ENCODE peak calls at places on chromosomes 5 and 9, in seven cellular contexts. One of them, this sample, is unnamed.

GRCh38 chr9:73183917-73184861 is 32.5 kb downstream of the ANXA1 start:
- DNase-seq in lower lobe of right lung: no peak
- DNase-seq in AG09319: peak
- DNase-seq in astrocyte of the spinal cord: no peak
- DNase-seq in A673: peak
- DNase-seq in GM06990: no peak
- DNase-seq in epithelial cell of esophagus: peak
- DNase-seq in this sample: no peak

GRCh38 chr9:105639936-105640335 is 22.3 kb upstream of the TAL2 start:
- DNase-seq in astrocyte of the spinal cord: no peak
- DNase-seq in A673: no peak
- DNase-seq in lower lobe of right lung: no peak
- DNase-seq in epithelial cell of esophagus: no peak
- DNase-seq in AG09319: no peak
- DNase-seq in GM06990: no peak
- DNase-seq in this sample: no peak

GRCh38 chr5:134738963-134739661 is 764 bp downstream of the CAMLG start:
- DNase-seq in epithelial cell of esophagus: peak
- DNase-seq in A673: peak
- DNase-seq in GM06990: peak
- DNase-seq in lower lobe of right lung: no peak
- DNase-seq in astrocyte of the spinal cord: peak
- DNase-seq in AG09319: no peak
- DNase-seq in this sample: no peak

GRCh38 chr5:125683669-125684068 is 739.5 kb upstream of the GRAMD2B start:
- DNase-seq in lower lobe of right lung: no peak
- DNase-seq in GM06990: no peak
- DNase-seq in epithelial cell of esophagus: no peak
- DNase-seq in A673: no peak
- DNase-seq in AG09319: no peak
- DNase-seq in astrocyte of the spinal cord: peak
- DNase-seq in this sample: no peak

GRCh38 chr5:157828031-157828948 is 30.7 kb downstream of the CLINT1 start:
- DNase-seq in lower lobe of right lung: no peak
- DNase-seq in GM06990: no peak
- DNase-seq in A673: no peak
- DNase-seq in epithelial cell of esophagus: no peak
- DNase-seq in AG09319: no peak
- DNase-seq in astrocyte of the spinal cord: peak
- DNase-seq in this sample: no peak

GRCh38 chr5:58886315-58887207 is 303.7 kb downstream of the RAB3C start:
- DNase-seq in lower lobe of right lung: peak
- DNase-seq in GM06990: peak
- DNase-seq in AG09319: no peak
- DNase-seq in astrocyte of the spinal cord: peak
- DNase-seq in A673: peak
- DNase-seq in epithelial cell of esophagus: peak
- DNase-seq in this sample: no peak

GRCh38 chr9:6355728-6356127 is 27.6 kb downstream of the TPD52L3 start:
- DNase-seq in epithelial cell of esophagus: peak
- DNase-seq in AG09319: peak
- DNase-seq in lower lobe of right lung: no peak
- DNase-seq in GM06990: no peak
- DNase-seq in A673: no peak
- DNase-seq in astrocyte of the spinal cord: peak
- DNase-seq in this sample: no peak

GRCh38 chr5:108531367-108532211 is 149.7 kb upstream of the FBXL17 start:
- DNase-seq in epithelial cell of esophagus: peak
- DNase-seq in astrocyte of the spinal cord: no peak
- DNase-seq in GM06990: no peak
- DNase-seq in AG09319: no peak
- DNase-seq in lower lobe of right lung: no peak
- DNase-seq in A673: no peak
- DNase-seq in this sample: no peak

GRCh38 chr9:71680189-71680983 is 87.9 kb downstream of the CEMIP2 start:
- DNase-seq in A673: no peak
- DNase-seq in GM06990: no peak
- DNase-seq in lower lobe of right lung: no peak
- DNase-seq in AG09319: no peak
- DNase-seq in astrocyte of the spinal cord: peak
- DNase-seq in epithelial cell of esophagus: peak
- DNase-seq in this sample: no peak

GRCh38 chr5:158514353-158514960 is 585.3 kb downstream of the EBF1 start:
- DNase-seq in GM06990: no peak
- DNase-seq in AG09319: no peak
- DNase-seq in A673: no peak
- DNase-seq in lower lobe of right lung: no peak
- DNase-seq in epithelial cell of esophagus: peak
- DNase-seq in astrocyte of the spinal cord: peak
- DNase-seq in this sample: no peak

GRCh38 chr5:143979044-143979690 is 167.2 kb downstream of the HMHB1 start:
- DNase-seq in epithelial cell of esophagus: peak
- DNase-seq in AG09319: no peak
- DNase-seq in GM06990: no peak
- DNase-seq in lower lobe of right lung: no peak
- DNase-seq in astrocyte of the spinal cord: no peak
- DNase-seq in A673: no peak
- DNase-seq in this sample: no peak

GRCh38 chr9:76657265-76657664 is 107.0 kb upstream of the PCA3 start:
- DNase-seq in lower lobe of right lung: no peak
- DNase-seq in AG09319: no peak
- DNase-seq in epithelial cell of esophagus: no peak
- DNase-seq in astrocyte of the spinal cord: peak
- DNase-seq in A673: no peak
- DNase-seq in GM06990: no peak
- DNase-seq in this sample: no peak

GRCh38 chr5:88861213-88861612 is 21.8 kb downstream of the MEF2C start:
- DNase-seq in epithelial cell of esophagus: peak
- DNase-seq in GM06990: no peak
- DNase-seq in AG09319: no peak
- DNase-seq in A673: no peak
- DNase-seq in lower lobe of right lung: no peak
- DNase-seq in astrocyte of the spinal cord: no peak
- DNase-seq in this sample: no peak

GRCh38 chr5:67636091-67636490 is 439.5 kb upstream of the CD180 start:
- DNase-seq in A673: no peak
- DNase-seq in lower lobe of right lung: peak
- DNase-seq in GM06990: no peak
- DNase-seq in epithelial cell of esophagus: no peak
- DNase-seq in AG09319: no peak
- DNase-seq in astrocyte of the spinal cord: peak
- DNase-seq in this sample: no peak

GRCh38 chr9:95572370-95573151 is 55.8 kb upstream of the PTCH1 start:
- DNase-seq in AG09319: peak
- DNase-seq in astrocyte of the spinal cord: no peak
- DNase-seq in A673: peak
- DNase-seq in GM06990: no peak
- DNase-seq in epithelial cell of esophagus: no peak
- DNase-seq in lower lobe of right lung: no peak
- DNase-seq in this sample: no peak

GRCh38 chr9:123031963-123032362 is 1.5 kb upstream of the GPR21 start:
- DNase-seq in A673: no peak
- DNase-seq in epithelial cell of esophagus: no peak
- DNase-seq in GM06990: no peak
- DNase-seq in AG09319: no peak
- DNase-seq in astrocyte of the spinal cord: no peak
- DNase-seq in lower lobe of right lung: no peak
- DNase-seq in this sample: no peak

GRCh38 chr5:96790851-96791513 is 16.8 kb downstream of the ERAP1 start:
- DNase-seq in GM06990: no peak
- DNase-seq in AG09319: no peak
- DNase-seq in epithelial cell of esophagus: peak
- DNase-seq in astrocyte of the spinal cord: peak
- DNase-seq in A673: no peak
- DNase-seq in lower lobe of right lung: no peak
- DNase-seq in this sample: no peak

GRCh38 chr9:2016411-2017208 is 1.5 kb downstream of the SMARCA2 start:
- DNase-seq in AG09319: peak
- DNase-seq in astrocyte of the spinal cord: peak
- DNase-seq in lower lobe of right lung: peak
- DNase-seq in GM06990: peak
- DNase-seq in A673: peak
- DNase-seq in epithelial cell of esophagus: peak
- DNase-seq in this sample: peak

GRCh38 chr9:22446950-22447606 is 454 bp downstream of the DMRTA1 start:
- DNase-seq in GM06990: peak
- DNase-seq in A673: peak
- DNase-seq in AG09319: no peak
- DNase-seq in epithelial cell of esophagus: peak
- DNase-seq in astrocyte of the spinal cord: peak
- DNase-seq in lower lobe of right lung: peak
- DNase-seq in this sample: peak

GRCh38 chr9:134325813-134326753 is at the start of gene RXRA:
- DNase-seq in A673: peak
- DNase-seq in GM06990: peak
- DNase-seq in AG09319: peak
- DNase-seq in lower lobe of right lung: peak
- DNase-seq in astrocyte of the spinal cord: peak
- DNase-seq in epithelial cell of esophagus: peak
- DNase-seq in this sample: peak

GRCh38 chr5:82297711-82298110 is 19.6 kb upstream of the RPS23 start:
- DNase-seq in lower lobe of right lung: no peak
- DNase-seq in AG09319: no peak
- DNase-seq in A673: no peak
- DNase-seq in GM06990: no peak
- DNase-seq in epithelial cell of esophagus: no peak
- DNase-seq in astrocyte of the spinal cord: no peak
- DNase-seq in this sample: no peak

GRCh38 chr5:136028090-136028489 is 698 bp upstream of the TGFBI start:
- DNase-seq in lower lobe of right lung: no peak
- DNase-seq in A673: no peak
- DNase-seq in GM06990: no peak
- DNase-seq in epithelial cell of esophagus: peak
- DNase-seq in AG09319: no peak
- DNase-seq in astrocyte of the spinal cord: no peak
- DNase-seq in this sample: no peak

GRCh38 chr9:35490155-35490909 is 421 bp downstream of the RUSC2 start:
- DNase-seq in lower lobe of right lung: peak
- DNase-seq in GM06990: peak
- DNase-seq in epithelial cell of esophagus: peak
- DNase-seq in astrocyte of the spinal cord: no peak
- DNase-seq in AG09319: no peak
- DNase-seq in A673: peak
- DNase-seq in this sample: peak

GRCh38 chr9:114098660-114099522 is at the start of gene KIF12:
- DNase-seq in GM06990: no peak
- DNase-seq in AG09319: no peak
- DNase-seq in epithelial cell of esophagus: peak
- DNase-seq in lower lobe of right lung: peak
- DNase-seq in A673: peak
- DNase-seq in astrocyte of the spinal cord: no peak
- DNase-seq in this sample: peak

GRCh38 chr9:86586144-86586494 is 231.9 kb upstream of the TUT7 start:
- DNase-seq in A673: no peak
- DNase-seq in AG09319: no peak
- DNase-seq in epithelial cell of esophagus: no peak
- DNase-seq in lower lobe of right lung: no peak
- DNase-seq in GM06990: no peak
- DNase-seq in astrocyte of the spinal cord: no peak
- DNase-seq in this sample: no peak

GRCh38 chr5:32387176-32387575 is 57.4 kb downstream of the ZFR start:
- DNase-seq in GM06990: no peak
- DNase-seq in AG09319: peak
- DNase-seq in epithelial cell of esophagus: no peak
- DNase-seq in lower lobe of right lung: no peak
- DNase-seq in astrocyte of the spinal cord: no peak
- DNase-seq in A673: no peak
- DNase-seq in this sample: no peak

GRCh38 chr5:107502711-107503110 is 168.0 kb downstream of the EFNA5 start:
- DNase-seq in AG09319: no peak
- DNase-seq in GM06990: no peak
- DNase-seq in A673: peak
- DNase-seq in lower lobe of right lung: no peak
- DNase-seq in astrocyte of the spinal cord: no peak
- DNase-seq in epithelial cell of esophagus: no peak
- DNase-seq in this sample: no peak

GRCh38 chr5:72746736-72747135 is 69.7 kb upstream of the TNPO1 start:
- DNase-seq in epithelial cell of esophagus: no peak
- DNase-seq in AG09319: no peak
- DNase-seq in A673: no peak
- DNase-seq in astrocyte of the spinal cord: no peak
- DNase-seq in GM06990: no peak
- DNase-seq in lower lobe of right lung: no peak
- DNase-seq in this sample: no peak

GRCh38 chr5:72752909-72753308 is 63.6 kb upstream of the TNPO1 start:
- DNase-seq in GM06990: no peak
- DNase-seq in epithelial cell of esophagus: peak
- DNase-seq in AG09319: no peak
- DNase-seq in astrocyte of the spinal cord: no peak
- DNase-seq in lower lobe of right lung: no peak
- DNase-seq in A673: no peak
- DNase-seq in this sample: no peak

GRCh38 chr5:72747826-72748225 is 68.6 kb upstream of the TNPO1 start:
- DNase-seq in astrocyte of the spinal cord: no peak
- DNase-seq in GM06990: no peak
- DNase-seq in AG09319: no peak
- DNase-seq in lower lobe of right lung: no peak
- DNase-seq in epithelial cell of esophagus: no peak
- DNase-seq in A673: no peak
- DNase-seq in this sample: no peak

GRCh38 chr5:72749362-72749997 is 67.0 kb upstream of the TNPO1 start:
- DNase-seq in AG09319: no peak
- DNase-seq in epithelial cell of esophagus: no peak
- DNase-seq in astrocyte of the spinal cord: no peak
- DNase-seq in GM06990: no peak
- DNase-seq in lower lobe of right lung: peak
- DNase-seq in A673: no peak
- DNase-seq in this sample: no peak
- TF ChIP-seq CTCF in AG09319: no peak
- TF ChIP-seq CTCF in epithelial cell of esophagus: no peak
- TF ChIP-seq CTCF in astrocyte of the spinal cord: no peak
- TF ChIP-seq CTCF in GM06990: no peak
- TF ChIP-seq CTCF in lower lobe of right lung: no peak
- TF ChIP-seq CTCF in A673: no peak
- TF ChIP-seq CTCF in this sample: no peak

GRCh38 chr5:39283231-39283818 is 64.0 kb upstream of the FYB1 start:
- DNase-seq in epithelial cell of esophagus: peak
- DNase-seq in lower lobe of right lung: no peak
- DNase-seq in GM06990: no peak
- DNase-seq in AG09319: peak
- DNase-seq in astrocyte of the spinal cord: peak
- DNase-seq in A673: peak
- DNase-seq in this sample: no peak
- TF ChIP-seq CTCF in epithelial cell of esophagus: peak
- TF ChIP-seq CTCF in lower lobe of right lung: peak
- TF ChIP-seq CTCF in GM06990: peak
- TF ChIP-seq CTCF in AG09319: peak
- TF ChIP-seq CTCF in astrocyte of the spinal cord: peak
- TF ChIP-seq CTCF in A673: peak
- TF ChIP-seq CTCF in this sample: peak

GRCh38 chr5:78009937-78010527 is 233.9 kb upstream of the TBCA start:
- DNase-seq in AG09319: peak
- DNase-seq in GM06990: no peak
- DNase-seq in A673: no peak
- DNase-seq in lower lobe of right lung: no peak
- DNase-seq in epithelial cell of esophagus: no peak
- DNase-seq in astrocyte of the spinal cord: peak
- DNase-seq in this sample: no peak
- TF ChIP-seq CTCF in AG09319: peak
- TF ChIP-seq CTCF in GM06990: no peak
- TF ChIP-seq CTCF in A673: no peak
- TF ChIP-seq CTCF in lower lobe of right lung: no peak
- TF ChIP-seq CTCF in epithelial cell of esophagus: no peak
- TF ChIP-seq CTCF in astrocyte of the spinal cord: peak
- TF ChIP-seq CTCF in this sample: no peak

GRCh38 chr5:154461531-154461930 is 15.7 kb downstream of the SAP30L start:
- DNase-seq in A673: peak
- DNase-seq in GM06990: no peak
- DNase-seq in AG09319: no peak
- DNase-seq in lower lobe of right lung: no peak
- DNase-seq in epithelial cell of esophagus: no peak
- DNase-seq in astrocyte of the spinal cord: no peak
- DNase-seq in this sample: no peak
- TF ChIP-seq CTCF in A673: peak
- TF ChIP-seq CTCF in GM06990: no peak
- TF ChIP-seq CTCF in AG09319: peak
- TF ChIP-seq CTCF in lower lobe of right lung: no peak
- TF ChIP-seq CTCF in epithelial cell of esophagus: peak
- TF ChIP-seq CTCF in astrocyte of the spinal cord: peak
- TF ChIP-seq CTCF in this sample: no peak